ENCODE peak calls at places on chromosomes 5 and 9, in seven cellular contexts. A is right atrium auricular region, E is GM10248, K is nephron progenitor cell, W is IMR-90, V is GM12865, N is choroid plexus epithelial cell. H is an unnamed sample.

GRCh38 chr9:113427629-113428028 is 17.1 kb downstream of the C9orf43 start:
- DNase-seq in W (peak; percentile 49), A (no peak), K (no peak), E (no peak), V (no peak), N (peak; percentile 64), H (peak; percentile 46)

GRCh38 chr5:55070969-55071368 is 31.5 kb upstream of the GZMA start:
- DNase-seq in V (no peak), A (no peak), N (no peak), E (no peak), K (no peak), W (no peak), H (no peak)

GRCh38 chr9:31372796-31373587 is 1011.5 kb upstream of the ACO1 start:
- DNase-seq in N (no peak), K (no peak), V (no peak), W (no peak), A (no peak), E (no peak), H (no peak)

GRCh38 chr9:129910628-129911567 is 75.6 kb downstream of the USP20 start:
- DNase-seq in N (peak; percentile 100), V (no peak), W (peak; percentile 100), E (no peak), A (peak; percentile 76), K (no peak), H (peak; percentile 100)

GRCh38 chr9:95156074-95156473 is 161.4 kb downstream of the FANCC start:
- DNase-seq in N (no peak), K (no peak), V (no peak), A (no peak), W (no peak), E (no peak), H (no peak)

GRCh38 chr5:38534122-38534408 is 22.4 kb downstream of the LIFR start:
- DNase-seq in W (no peak), V (no peak), N (no peak), K (no peak), E (no peak), A (no peak), H (no peak)

GRCh38 chr5:74647096-74647495 is 6.6 kb upstream of the ENC1 start:
- DNase-seq in N (no peak), E (no peak), K (no peak), A (no peak), W (no peak), V (no peak), H (peak; percentile 21)

GRCh38 chr9:125633116-125633743 is 73.8 kb downstream of the MAPKAP1 start:
- DNase-seq in K (no peak), E (no peak), N (no peak), A (no peak), W (no peak), V (no peak), H (peak; percentile 25)

GRCh38 chr5:62206150-62206829 is 99.7 kb upstream of the KIF2A start:
- DNase-seq in E (no peak), K (peak; percentile 18), V (peak; percentile 18), A (no peak), N (peak; percentile 25), W (no peak), H (no peak)

GRCh38 chr5:317086-317811 is 4.3 kb upstream of the AHRR start:
- DNase-seq in N (peak; percentile 82), W (peak; percentile 74), K (peak; percentile 80), E (peak; percentile 92), A (no peak), V (peak; percentile 92), H (peak; percentile 59)
- TF ChIP-seq CTCF in N (peak; percentile 83), W (peak; percentile 89), K (peak; percentile 75), E (peak; percentile 94), A (peak; percentile 59), V (peak; percentile 98), H (peak; percentile 73)

GRCh38 chr5:77957-78804 is 13.8 kb upstream of the PLEKHG4B start:
- DNase-seq in E (peak; percentile 35), W (peak; percentile 24), N (peak; percentile 50), K (no peak), A (no peak), V (peak; percentile 40), H (no peak)
- TF ChIP-seq CTCF in E (peak; percentile 35), W (peak; percentile 45), N (peak; percentile 54), K (no peak), A (peak; percentile 62), V (peak; percentile 42), H (peak; percentile 29)

GRCh38 chr5:167602077-167602476 is 689.4 kb upstream of the WWC1 start:
- DNase-seq in K (no peak), V (no peak), W (no peak), A (no peak), N (no peak), E (no peak), H (no peak)
- TF ChIP-seq CTCF in K (no peak), V (no peak), W (no peak), A (no peak), N (no peak), E (no peak), H (no peak)

GRCh38 chr5:140205952-140206351 is 31.0 kb downstream of the CYSTM1 start:
- DNase-seq in K (no peak), V (no peak), E (no peak), W (no peak), A (no peak), N (no peak), H (no peak)
- TF ChIP-seq CTCF in K (no peak), V (no peak), E (no peak), W (no peak), A (no peak), N (no peak), H (no peak)

GRCh38 chr5:179505636-179506261 is 44.6 kb upstream of the RUFY1 start:
- DNase-seq in K (no peak), W (no peak), E (no peak), V (no peak), N (no peak), A (no peak), H (no peak)

GRCh38 chr5:179509239-179509638 is 41.1 kb upstream of the RUFY1 start:
- DNase-seq in N (no peak), E (no peak), W (no peak), A (no peak), K (no peak), V (no peak), H (no peak)

GRCh38 chr5:179509845-179510244 is 40.5 kb upstream of the RUFY1 start:
- DNase-seq in E (no peak), V (no peak), K (no peak), A (no peak), N (no peak), W (no peak), H (no peak)

GRCh38 chr5:179504600-179505396 is 45.6 kb upstream of the RUFY1 start:
- DNase-seq in E (no peak), V (no peak), A (no peak), K (no peak), N (peak; percentile 74), W (no peak), H (no peak)

DNA sequence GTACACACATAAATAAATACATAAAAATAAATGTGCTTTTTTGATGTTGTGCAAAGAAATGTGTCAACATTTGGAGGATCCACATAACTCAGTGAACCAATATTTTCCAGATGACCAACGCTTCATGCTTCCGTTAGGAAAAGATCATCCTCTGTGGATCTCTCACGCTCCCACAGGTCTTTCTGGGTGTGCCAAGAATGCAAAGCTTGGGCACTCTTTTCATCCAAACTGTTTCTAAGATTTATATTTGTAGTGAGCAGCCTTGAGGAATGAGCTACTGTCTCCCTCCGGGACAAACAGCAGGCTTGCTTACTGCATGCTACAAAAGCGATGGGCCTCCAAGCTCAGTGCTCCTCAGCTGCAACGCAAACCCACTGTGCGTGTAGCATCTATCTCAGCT is 46.2 kb upstream of the RUFY1 start:
- DNase-seq in V (no peak), W (no peak), N (no peak), E (no peak), K (no peak), A (no peak), H (no peak)
- TF ChIP-seq CTCF in V (no peak), W (no peak), N (no peak), E (no peak), K (no peak), A (no peak), H (no peak)

DNA sequence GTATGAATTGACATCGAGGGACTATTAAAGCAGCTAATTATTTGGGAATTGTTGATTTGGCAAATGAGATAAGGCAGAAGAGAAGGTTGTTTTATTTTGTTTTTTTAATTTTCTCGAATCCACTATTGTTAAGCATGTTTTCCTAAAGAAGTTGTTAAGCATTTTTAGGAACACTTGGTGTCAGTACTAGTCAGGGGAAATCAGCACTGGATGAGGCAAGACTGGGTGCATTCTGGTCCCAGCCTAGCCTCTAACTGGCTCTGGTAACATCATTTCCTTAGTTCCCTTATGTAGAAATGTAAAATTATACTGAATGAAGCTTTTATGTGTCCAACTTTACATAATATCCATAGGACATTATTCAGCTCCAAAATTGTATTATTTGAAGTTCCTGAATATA is 196.0 kb downstream of the PCSK5 start:
- DNase-seq in V (no peak), E (no peak), W (peak; percentile 26), A (no peak), N (peak; percentile 39), K (no peak), H (peak; percentile 35)
- TF ChIP-seq CTCF in V (no peak), E (no peak), W (peak; percentile 44), A (no peak), N (peak; percentile 8), K (no peak), H (no peak)

DNA sequence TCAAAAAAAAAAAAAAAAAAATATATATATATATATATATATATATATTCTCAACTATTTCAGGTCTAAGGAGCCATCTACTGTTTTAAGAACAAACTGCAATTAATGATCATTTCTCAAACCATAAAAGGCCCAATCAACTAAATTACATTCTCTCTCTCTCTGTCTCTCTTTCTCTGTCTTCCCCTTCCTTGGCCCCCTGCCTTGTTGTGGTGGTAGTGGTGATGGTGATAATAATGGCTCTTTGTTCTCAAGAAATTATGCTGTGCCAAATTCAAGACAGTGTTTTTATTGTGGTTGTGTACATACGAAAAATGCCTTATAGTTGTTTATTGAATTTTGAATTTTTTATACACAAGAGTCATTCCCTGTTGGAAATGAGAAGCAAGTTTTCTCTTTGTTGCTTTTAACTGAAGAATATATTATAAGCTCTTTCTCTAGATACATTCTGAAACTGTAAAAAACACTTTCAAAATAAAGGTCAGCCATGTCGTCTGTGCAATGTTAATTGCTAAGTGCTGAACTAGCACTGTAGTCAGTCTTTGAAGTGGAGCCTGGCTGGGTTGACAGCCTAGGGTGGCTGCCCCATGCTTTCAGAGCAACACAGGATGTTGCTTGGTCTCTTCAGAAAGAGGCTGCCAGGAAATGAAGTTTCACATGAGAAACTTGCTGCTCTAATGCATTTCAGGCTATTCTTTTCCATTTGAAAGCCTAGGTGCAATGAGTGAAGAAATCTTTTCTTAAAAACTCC is 96.0 kb downstream of the HINT1 start:
- DNase-seq in N (peak; percentile 4), E (peak; percentile 44), W (no peak), V (peak; percentile 87), K (no peak), A (no peak), H (no peak)
- TF ChIP-seq CTCF in N (no peak), E (no peak), W (no peak), V (no peak), K (no peak), A (no peak), H (no peak)